ENCODE peak calls at places on chromosomes 11 and 22, in four cellular contexts. W is A549, I is SK-N-SH, V is GM23338. K is an unnamed sample.

GRCh38 chr22:24583221-24583971 is 9.5 kb downstream of the LRRC75B start:
- DNase-seq in I (peak; percentile 84), W (no peak), V (no peak), K (no peak)

GRCh38 chr11:75595511-75595910 is 33.5 kb downstream of the SERPINH1 start:
- DNase-seq in V (no peak), I (no peak), W (no peak), K (no peak)

GRCh38 chr11:2738551-2739431 is 39.0 kb upstream of the KCNQ1OT1 start:
- DNase-seq in W (no peak), I (no peak), V (no peak), K (no peak)

GRCh38 chr22:24728790-24729637 is 45.5 kb downstream of the PIWIL3 start:
- DNase-seq in V (peak; percentile 9), W (no peak), I (peak; percentile 41), K (no peak)

GRCh38 chr11:10751581-10751940 is 515 bp downstream of the CTR9 start:
- DNase-seq in I (no peak), V (peak; percentile 29), W (no peak), K (no peak)

GRCh38 chr22:29149841-29150555 is 55.7 kb upstream of the EMID1 start:
- DNase-seq in V (no peak), W (no peak), I (no peak), K (no peak)

GRCh38 chr22:46795845-46796565 is 33.6 kb downstream of the TBC1D22A start:
- DNase-seq in V (no peak), W (no peak), I (no peak), K (no peak)

GRCh38 chr22:49180683-49181024 is 647.0 kb downstream of the BRD1 start:
- DNase-seq in I (no peak), V (no peak), W (no peak), K (no peak)

GRCh38 chr11:15179167-15179566 is 64.4 kb downstream of the INSC start:
- DNase-seq in W (no peak), V (no peak), I (no peak), K (no peak)

GRCh38 chr11:120181446-120181992 is 29.3 kb upstream of the OAF start:
- DNase-seq in W (no peak), V (no peak), I (no peak), K (no peak)

GRCh38 chr11:134579709-134580634 is 167.9 kb upstream of the B3GAT1 start:
- DNase-seq in I (peak; percentile 67), V (no peak), W (no peak), K (no peak)

GRCh38 chr11:40825435-40825834 is 634.0 kb downstream of the LRRC4C start:
- DNase-seq in I (no peak), W (no peak), V (no peak), K (no peak)

GRCh38 chr11:108199446-108200321 is 22.8 kb downstream of the NPAT start:
- DNase-seq in I (no peak), W (no peak), V (peak; percentile 16), K (no peak)

GRCh38 chr11:43579171-43579918 is 101.2 kb upstream of the HSD17B12 start:
- DNase-seq in V (peak; percentile 85), W (peak; percentile 67), I (peak; percentile 78), K (no peak)

GRCh38 chr11:83020942-83021779 is 50.5 kb downstream of the RAB30 start:
- DNase-seq in W (no peak), V (no peak), I (no peak), K (no peak)

GRCh38 chr11:41058138-41058537 is 401.3 kb downstream of the LRRC4C start:
- DNase-seq in V (no peak), I (no peak), W (no peak), K (no peak)

GRCh38 chr22:47053865-47054185 is 291.4 kb downstream of the TBC1D22A start:
- DNase-seq in I (no peak), V (no peak), W (no peak), K (no peak)

GRCh38 chr11:122642472-122642922 is 13.0 kb upstream of the UBASH3B start:
- DNase-seq in W (peak; percentile 95), I (no peak), V (no peak), K (peak; percentile 95)

GRCh38 chr11:75191330-75191717 is 40.4 kb downstream of the SLCO2B1 start:
- DNase-seq in V (peak; percentile 43), I (peak; percentile 64), W (no peak), K (no peak)

GRCh38 chr11:26297179-26297970 is 34.6 kb upstream of the ANO3 start:
- DNase-seq in V (peak; percentile 66), W (peak; percentile 77), I (peak; percentile 49), K (no peak)

GRCh38 chr11:78620159-78620558 is 45.5 kb upstream of the NARS2 start:
- DNase-seq in I (no peak), W (no peak), V (no peak), K (no peak)

GRCh38 chr22:47190276-47190956 is 428.0 kb downstream of the TBC1D22A start:
- DNase-seq in W (no peak), V (no peak), I (no peak), K (no peak)

GRCh38 chr11:97743205-97743742 is 1277.5 kb upstream of the CNTN5 start:
- DNase-seq in I (no peak), V (no peak), W (peak; percentile 1), K (no peak)

GRCh38 chr11:121544956-121545355 is 92.2 kb upstream of the SORL1-AS1 start:
- DNase-seq in W (no peak), I (no peak), V (no peak), K (no peak)

GRCh38 chr11:32071811-32072210 is 19.1 kb upstream of the RCN1 start:
- DNase-seq in V (peak; percentile 61), W (peak; percentile 41), I (peak; percentile 23), K (no peak)

GRCh38 chr11:131530411-131530810 is 160.0 kb downstream of the NTM start:
- DNase-seq in I (no peak), W (no peak), V (no peak), K (no peak)

GRCh38 chr11:8566613-8567210 is 27.3 kb downstream of the STK33 start:
- DNase-seq in I (peak; percentile 14), V (peak; percentile 72), W (peak; percentile 44), K (peak; percentile 50)

GRCh38 chr11:8564526-8564925 is 29.5 kb downstream of the STK33 start:
- DNase-seq in W (no peak), V (peak; percentile 20), I (no peak), K (no peak)

GRCh38 chr11:8567597-8568198 is 26.3 kb downstream of the STK33 start:
- DNase-seq in I (no peak), V (no peak), W (no peak), K (no peak)
- TF ChIP-seq REST in I (no peak), V (no peak), W (no peak), K (no peak)

DNA sequence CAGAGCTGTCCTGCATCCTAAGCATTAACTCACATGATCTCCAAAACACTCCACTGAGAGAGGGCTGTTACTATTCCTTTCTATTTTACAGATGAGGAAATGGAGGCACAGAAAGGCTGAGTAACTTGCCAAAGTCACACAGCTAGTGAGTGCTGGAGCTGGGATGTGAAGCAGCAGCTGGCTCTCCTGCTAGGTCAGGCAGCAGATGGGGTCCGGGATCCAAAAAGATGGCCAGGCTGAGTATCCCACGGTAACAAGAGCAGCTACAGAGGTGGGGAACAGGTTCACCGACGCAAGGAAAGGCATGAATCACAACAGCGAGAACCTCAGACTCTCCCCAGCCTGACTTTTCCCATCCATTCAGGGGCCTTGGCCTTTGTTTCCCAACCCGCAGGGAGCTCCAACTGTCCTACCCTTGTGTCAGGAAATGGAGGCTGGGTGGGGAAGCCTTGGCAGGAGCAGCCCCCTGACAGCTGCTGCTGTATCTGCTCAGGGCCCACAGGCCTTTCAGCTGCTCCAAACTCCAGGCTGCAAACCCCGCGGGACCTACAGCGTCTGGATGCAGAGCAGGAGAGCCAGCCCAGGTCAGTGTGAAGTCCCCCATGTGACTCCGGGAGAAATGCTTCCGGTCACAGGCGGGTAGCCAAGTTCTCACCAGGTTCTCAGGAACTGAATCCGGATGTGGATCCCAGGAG is 29.5 kb downstream of the DKK3 start:
- DNase-seq in V (no peak), W (no peak), I (peak; percentile 73), K (no peak)
- H3K4me1 ChIP-seq in V (peaks cover 13% of the 10 kb centered on the region), W (peaks cover 67% of the 10 kb centered on the region), I (peaks cover 87% of the 10 kb centered on the region), K (peaks cover 55% of the 10 kb centered on the region)

DNA sequence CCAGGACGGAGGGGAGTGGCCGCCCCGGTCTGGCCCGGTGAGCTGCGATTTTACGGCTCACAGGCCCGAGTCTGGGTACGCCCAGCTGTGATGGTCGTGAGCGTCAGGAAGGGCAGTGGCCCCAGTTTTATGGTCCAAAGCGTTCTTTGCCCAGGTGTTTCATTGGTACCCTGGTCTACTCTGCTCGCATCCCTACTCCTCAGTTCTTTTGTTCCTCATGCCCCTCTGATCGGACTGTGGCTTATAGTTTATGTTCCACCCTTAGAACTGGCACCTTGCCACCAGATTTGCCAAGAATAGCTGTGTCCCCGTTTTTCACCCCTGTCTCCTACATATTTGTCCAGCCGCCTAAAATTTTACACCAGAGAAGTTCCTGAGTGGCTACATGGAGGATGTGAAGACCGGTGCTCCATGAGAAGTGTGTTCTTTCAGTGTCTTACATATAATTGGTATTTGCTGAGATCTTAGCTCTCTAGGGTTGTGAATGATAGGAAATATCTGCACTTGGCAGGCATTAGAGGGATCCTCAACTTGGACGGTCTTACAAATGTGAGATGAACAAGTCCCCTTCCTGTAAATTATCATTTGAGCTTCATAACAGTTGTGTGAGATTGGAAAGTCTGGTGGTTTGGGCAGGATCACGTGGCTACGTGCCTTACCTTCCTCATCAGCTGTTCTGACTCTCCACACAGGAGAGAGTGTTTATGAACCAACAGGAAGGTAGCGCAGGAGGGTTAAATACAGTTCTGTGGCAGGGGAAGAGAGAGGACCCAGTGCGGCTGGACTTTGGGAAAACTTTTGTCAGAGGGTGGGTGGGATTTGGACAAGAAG is 1.1 kb downstream of the PANX1 start:
- DNase-seq in I (no peak), V (no peak), W (no peak), K (peak; percentile 43)
- TF ChIP-seq REST in I (no peak), V (no peak), W (no peak), K (no peak)

GRCh38 chr11:87265132-87265531 is 227.4 kb downstream of the TMEM135 start:
- DNase-seq in V (no peak), W (no peak), I (no peak), K (no peak)
- H3K4me1 ChIP-seq in V (no peaks in the 10 kb centered on the region), W (peaks cover 6% of the 10 kb centered on the region), I (no peaks in the 10 kb centered on the region), K (peaks cover 4% of the 10 kb centered on the region)

GRCh38 chr22:37905534-37906363 is at the start of gene MICALL1:
- DNase-seq in I (peak; percentile 95), W (peak; percentile 64), V (peak; percentile 82), K (no peak)
- TF ChIP-seq REST in I (no peak), W (no peak), V (no peak), K (no peak)

DNA sequence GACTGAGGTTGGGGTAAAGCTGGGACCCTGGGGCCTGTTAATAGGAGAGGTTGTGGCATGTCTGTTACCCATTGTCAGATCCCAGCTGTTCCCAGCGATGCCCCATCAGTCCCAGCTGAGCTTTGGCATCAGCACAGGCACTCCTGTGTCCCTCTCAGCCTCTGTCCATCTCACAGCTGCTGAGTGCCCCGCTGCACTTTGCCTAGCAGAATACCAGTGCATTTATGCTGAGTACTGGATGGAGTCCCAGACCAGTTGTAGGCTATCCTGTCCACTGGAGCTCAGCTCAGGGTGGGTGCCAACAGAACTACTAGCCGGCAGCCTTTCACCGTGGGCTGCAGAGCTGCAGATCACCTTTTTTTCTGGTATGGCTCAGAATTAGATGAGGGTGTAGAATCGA is 9.9 kb downstream of the FXYD6 start:
- DNase-seq in I (no peak), V (no peak), W (no peak), K (no peak)
- H3K4me1 ChIP-seq in I (peaks cover 44% of the 10 kb centered on the region), V (peaks cover 36% of the 10 kb centered on the region), W (no peaks in the 10 kb centered on the region), K (no peaks in the 10 kb centered on the region)

K was measured in Panc1.